ENCODE peak calls at places on chromosomes 2 and 18, in six cellular contexts. Q is body of pancreas; B is fibroblast of pulmonary artery; Z is neural progenitor cell; N is astrocyte of the spinal cord; S is CD4-positive, alpha-beta memory T cell. R is an unnamed sample.

GRCh38 chr2:54041135-54041534 is 70.3 kb upstream of the PSME4 start:
- DNase-seq in Q (no peak), B (no peak), Z (no peak), N (no peak), S (no peak), R (no peak)

GRCh38 chr2:74552914-74553811 is 579 bp downstream of the LOXL3 start:
- DNase-seq in Q (no peak), B (no peak), Z (peak; percentile 76), N (no peak), S (no peak), R (no peak)

GRCh38 chr2:46266134-46266533 is 31.1 kb upstream of the EPAS1 start:
- DNase-seq in Q (no peak), B (no peak), Z (no peak), N (no peak), S (no peak), R (no peak)

GRCh38 chr2:10444463-10444862 is 3.7 kb downstream of the ODC1 start:
- DNase-seq in Q (no peak), B (no peak), Z (no peak), N (no peak), S (no peak), R (no peak)

GRCh38 chr2:99340669-99341236 is 3.6 kb downstream of the EIF5B start:
- DNase-seq in Q (no peak), B (no peak), Z (no peak), N (no peak), S (no peak), R (no peak)

GRCh38 chr2:239793086-239793485 is 232.1 kb downstream of the NDUFA10 start:
- DNase-seq in Q (no peak), B (no peak), Z (no peak), N (no peak), S (no peak), R (no peak)

GRCh38 chr2:218229239-218229638 is 12.2 kb downstream of the ARPC2 start:
- DNase-seq in Q (peak; percentile 27), B (peak; percentile 90), Z (no peak), N (peak; percentile 89), S (peak; percentile 52), R (no peak)

GRCh38 chr2:46847726-46848421 is 67.7 kb downstream of the MCFD2 start:
- DNase-seq in Q (no peak), B (peak; percentile 89), Z (no peak), N (peak; percentile 70), S (no peak), R (no peak)

GRCh38 chr18:3604626-3605408 is 154.8 kb downstream of the TGIF1 start:
- DNase-seq in Q (peak; percentile 44), B (peak; percentile 99), Z (peak; percentile 39), N (peak; percentile 95), S (peak; percentile 48), R (peak; percentile 42)

GRCh38 chr2:241977557-241978300 is 108.2 kb downstream of the RTP5 start:
- DNase-seq in Q (no peak), B (no peak), Z (no peak), N (no peak), S (no peak), R (peak; percentile 37)

DNA sequence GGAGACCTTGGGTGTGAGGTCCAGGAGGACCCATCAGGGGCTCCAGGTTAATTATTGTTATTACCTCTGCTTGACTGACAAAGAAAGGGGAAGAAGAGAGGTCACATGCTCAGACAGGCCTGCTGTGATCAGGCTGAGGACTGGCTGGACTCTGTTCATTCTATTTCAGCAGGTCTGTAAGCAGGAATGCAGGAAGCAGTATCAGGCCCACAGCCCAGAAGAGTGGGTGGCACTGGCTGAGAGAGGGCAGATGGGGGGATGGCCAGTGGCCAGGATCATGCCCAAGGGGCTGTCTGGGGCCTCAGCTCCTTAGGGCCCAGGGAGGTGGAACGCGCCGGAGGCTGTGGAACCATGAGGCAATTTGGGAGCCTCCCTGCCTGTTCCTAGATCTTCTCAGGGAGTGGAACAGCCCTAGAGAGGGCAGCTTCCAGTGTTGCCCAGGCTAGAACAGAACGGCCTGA is 43.7 kb upstream of the ZBTB7C start:
- DNase-seq in Q (peak; percentile 38), B (no peak), Z (peak; percentile 47), N (peak; percentile 19), S (no peak), R (peak; percentile 56)
- H3K4me3 ChIP-seq in Q (no peak overlapping the region), B (no peak overlapping the region), Z (no peak overlapping the region), N (no peak overlapping the region), S (no peak overlapping the region), R (no peak overlapping the region)

DNA sequence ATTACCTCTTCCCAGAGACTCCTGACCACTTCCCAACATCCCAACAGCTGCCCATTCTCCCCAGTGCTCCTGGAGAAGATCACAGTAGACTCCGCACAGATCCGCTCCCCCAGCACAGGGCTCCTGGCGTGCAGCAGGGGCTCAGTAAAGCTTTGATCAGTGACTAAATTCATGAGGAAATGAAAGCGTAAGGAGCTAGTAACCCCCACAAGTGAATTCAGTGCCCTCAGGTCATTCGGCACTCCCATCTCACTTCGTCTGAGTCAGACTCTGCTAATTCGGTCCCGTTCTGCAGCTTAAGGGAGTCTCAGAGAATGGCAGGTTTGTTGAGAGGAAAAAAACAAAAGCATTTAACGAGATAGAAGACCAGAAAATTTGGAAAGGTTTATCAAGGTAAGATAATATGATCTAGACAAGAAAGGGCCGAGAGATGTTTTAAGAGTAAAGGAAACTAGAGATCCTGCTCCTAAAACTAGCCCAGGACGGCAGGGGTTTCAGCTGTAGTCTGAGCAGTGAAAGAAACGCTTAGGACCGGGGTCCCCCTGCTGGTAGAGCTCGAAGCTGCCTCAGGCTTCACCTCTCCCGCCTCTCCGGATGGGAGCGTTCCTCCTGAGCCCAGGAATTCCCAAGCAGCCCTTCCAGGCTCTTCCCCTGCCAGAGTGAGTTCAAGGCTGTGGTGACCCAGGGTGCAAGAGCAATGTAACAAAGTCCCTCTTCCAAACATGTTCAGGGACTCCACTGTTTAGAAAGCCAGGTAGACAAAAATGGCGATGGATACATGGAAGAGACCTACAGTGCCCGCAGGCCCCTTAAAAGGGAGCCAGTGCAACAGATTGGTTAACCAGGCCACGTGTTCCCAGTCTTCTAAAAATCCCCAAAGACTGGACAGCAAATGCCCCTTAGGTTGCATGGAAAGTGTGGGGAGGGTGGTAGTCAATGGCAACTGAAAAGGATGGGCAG is 127.3 kb downstream of the DNER start:
- DNase-seq in Q (peak; percentile 79), B (peak; percentile 87), Z (peak; percentile 92), N (peak; percentile 87), S (no peak), R (peak; percentile 23)
- H3K4me3 ChIP-seq in Q (no peak overlapping the region), B (peak overlapping the region; percentile 32), Z (peak overlapping the region; percentile 30), N (peak overlapping the region; percentile 18), S (no peak overlapping the region), R (no peak overlapping the region)

DNA sequence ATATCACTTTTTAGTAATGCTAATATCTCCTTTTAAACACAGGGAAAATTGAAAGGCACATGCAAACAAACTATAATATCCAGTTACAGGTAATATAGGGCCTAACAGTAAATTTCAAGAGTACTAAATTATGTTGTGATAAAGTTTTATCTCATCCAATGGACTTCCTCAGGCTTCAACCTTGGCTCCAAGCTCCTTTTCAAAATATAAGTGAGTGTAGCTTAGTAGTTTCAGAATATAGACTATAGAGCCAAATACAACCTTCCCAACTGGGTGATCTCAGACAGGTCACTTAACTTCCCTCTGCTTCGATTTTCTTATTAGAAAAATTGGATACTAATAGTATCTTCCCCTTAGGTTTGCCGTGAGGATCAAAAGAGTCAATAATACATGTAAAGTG is 93.5 kb upstream of the PARD3B start:
- DNase-seq in Q (no peak), B (no peak), Z (no peak), N (no peak), S (no peak), R (no peak)
- H3K4me3 ChIP-seq in Q (no peak overlapping the region), B (no peak overlapping the region), Z (no peak overlapping the region), N (no peak overlapping the region), S (no peak overlapping the region), R (no peak overlapping the region)

DNA sequence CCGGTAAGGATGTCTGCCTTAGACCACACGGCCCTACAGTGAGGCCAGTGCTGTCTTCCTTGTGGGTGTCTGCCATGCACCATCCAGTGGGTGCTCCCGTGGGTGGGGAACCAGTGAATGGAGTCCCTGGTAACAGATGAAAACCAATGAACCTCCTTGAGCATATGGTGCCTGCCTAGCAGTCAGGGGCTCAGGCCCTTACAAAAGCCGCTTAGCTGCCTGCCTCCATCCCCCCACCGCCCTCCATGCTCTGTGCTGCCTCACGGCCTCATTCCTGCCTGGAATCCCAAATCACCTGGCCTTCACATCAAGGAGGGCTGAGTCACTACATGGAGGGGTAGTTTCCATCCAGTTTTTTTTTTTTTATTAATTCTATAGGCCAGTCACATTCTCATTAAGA is 30.8 kb upstream of the TRIB2 start:
- DNase-seq in Q (no peak), B (no peak), Z (no peak), N (no peak), S (no peak), R (no peak)
- H3K4me3 ChIP-seq in Q (no peak overlapping the region), B (no peak overlapping the region), Z (no peak overlapping the region), N (no peak overlapping the region), S (no peak overlapping the region), R (no peak overlapping the region)

GRCh38 chr2:175931751-175932295 is 70.2 kb downstream of the LNPK start:
- DNase-seq in Q (no peak), B (peak; percentile 62), Z (no peak), N (peak; percentile 90), S (no peak), R (no peak)
- H3K4me3 ChIP-seq in Q (no peak overlapping the region), B (no peak overlapping the region), Z (no peak overlapping the region), N (no peak overlapping the region), S (no peak overlapping the region), R (no peak overlapping the region)

DNA sequence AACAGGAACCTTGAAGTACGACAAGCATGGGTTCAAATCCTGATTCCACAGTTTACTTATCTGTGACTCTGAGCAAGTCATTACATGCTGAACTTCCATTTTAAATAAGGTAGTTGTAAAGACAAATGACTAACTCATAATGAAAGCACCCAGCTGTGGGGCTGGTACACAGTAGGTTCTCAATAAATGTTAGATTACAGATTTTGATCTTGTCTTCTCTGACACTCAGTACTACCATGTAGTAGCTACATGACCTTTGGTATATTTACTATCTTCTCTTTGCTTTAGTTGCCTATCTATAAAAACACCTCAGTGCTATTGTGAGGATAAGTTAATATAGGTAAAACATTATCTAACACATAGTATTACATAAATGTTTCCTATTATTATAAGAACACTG is 3.2 kb downstream of the TRAK2 start:
- DNase-seq in Q (no peak), B (no peak), Z (no peak), N (no peak), S (no peak), R (no peak)
- H3K4me3 ChIP-seq in Q (no peak overlapping the region), B (no peak overlapping the region), Z (no peak overlapping the region), N (no peak overlapping the region), S (no peak overlapping the region), R (no peak overlapping the region)

GRCh38 chr2:164073053-164073757 is 337.4 kb upstream of the FIGN start:
- DNase-seq in Q (no peak), B (no peak), Z (no peak), N (peak; percentile 19), S (no peak), R (no peak)

GRCh38 chr2:164068063-164068462 is 332.3 kb upstream of the FIGN start:
- DNase-seq in Q (no peak), B (no peak), Z (peak; percentile 66), N (no peak), S (no peak), R (no peak)

GRCh38 chr2:164066095-164066494 is 330.3 kb upstream of the FIGN start:
- DNase-seq in Q (no peak), B (no peak), Z (no peak), N (no peak), S (no peak), R (no peak)

GRCh38 chr2:164073758-164074094 is 337.9 kb upstream of the FIGN start:
- DNase-seq in Q (no peak), B (no peak), Z (no peak), N (no peak), S (no peak), R (no peak)

DNA sequence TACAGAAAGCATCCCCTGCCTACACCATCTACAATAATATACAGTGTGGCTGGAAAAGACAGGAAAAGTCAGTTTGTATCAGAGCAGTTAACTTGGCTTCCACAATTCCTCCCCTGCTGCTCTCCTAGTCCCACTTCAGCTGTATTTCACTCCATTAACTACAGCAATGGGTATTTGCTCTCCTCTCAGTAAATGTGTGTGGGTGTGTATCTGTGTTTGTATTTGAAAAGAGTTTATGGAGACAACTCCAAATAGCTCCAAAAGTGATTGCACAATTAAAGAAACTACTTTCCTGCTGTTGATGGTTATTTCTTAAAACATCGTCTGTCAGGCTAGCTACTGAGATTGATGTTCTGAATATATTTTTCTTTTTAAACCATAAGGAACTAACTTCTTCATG is 333.7 kb upstream of the FIGN start:
- DNase-seq in Q (no peak), B (no peak), Z (no peak), N (no peak), S (no peak), R (no peak)
- H3K4me3 ChIP-seq in Q (no peak overlapping the region), B (no peak overlapping the region), Z (no peak overlapping the region), N (no peak overlapping the region), S (no peak overlapping the region), R (no peak overlapping the region)